ENCODE peak calls at places on chromosomes 4 and X, in nine cellular contexts. One of them, this sample, is unnamed. For H3K27me3, the result is how much of the 10 kb centered on the place peaks cover.

GRCh38 chr4:184417802-184418511 is 56.4 kb downstream of the IRF2 start:
- DNase-seq in transverse colon: no peak
- DNase-seq in stomach: no peak
- DNase-seq in tibial artery: no peak
- DNase-seq in dorsolateral prefrontal cortex: no peak
- DNase-seq in IMR-90: peak
- DNase-seq in PC-3: peak
- DNase-seq in fibroblast of lung: peak
- DNase-seq in kidney epithelial cell: peak
- DNase-seq in this sample: peak

GRCh38 chr4:111546881-111547280 is 598.4 kb upstream of the FAM241A start:
- DNase-seq in transverse colon: no peak
- DNase-seq in stomach: no peak
- DNase-seq in tibial artery: no peak
- DNase-seq in dorsolateral prefrontal cortex: no peak
- DNase-seq in IMR-90: no peak
- DNase-seq in PC-3: no peak
- DNase-seq in fibroblast of lung: no peak
- DNase-seq in kidney epithelial cell: no peak
- DNase-seq in this sample: no peak

GRCh38 chrX:122586831-122587230 is 597.2 kb upstream of the GRIA3 start:
- DNase-seq in transverse colon: no peak
- DNase-seq in stomach: no peak
- DNase-seq in tibial artery: no peak
- DNase-seq in dorsolateral prefrontal cortex: no peak
- DNase-seq in IMR-90: no peak
- DNase-seq in PC-3: no peak
- DNase-seq in fibroblast of lung: no peak
- DNase-seq in kidney epithelial cell: no peak
- DNase-seq in this sample: no peak

GRCh38 chrX:67614006-67614405 is 70.2 kb downstream of the AR start:
- DNase-seq in transverse colon: no peak
- DNase-seq in stomach: no peak
- DNase-seq in tibial artery: no peak
- DNase-seq in dorsolateral prefrontal cortex: no peak
- DNase-seq in IMR-90: no peak
- DNase-seq in PC-3: no peak
- DNase-seq in fibroblast of lung: no peak
- DNase-seq in kidney epithelial cell: no peak
- DNase-seq in this sample: no peak

GRCh38 chr4:181970356-181970755 is 272.8 kb upstream of the TENM3 start:
- DNase-seq in transverse colon: no peak
- DNase-seq in stomach: no peak
- DNase-seq in tibial artery: no peak
- DNase-seq in dorsolateral prefrontal cortex: no peak
- DNase-seq in IMR-90: no peak
- DNase-seq in PC-3: no peak
- DNase-seq in fibroblast of lung: no peak
- DNase-seq in kidney epithelial cell: no peak
- DNase-seq in this sample: no peak

GRCh38 chr4:37928896-37929537 is 31.2 kb upstream of the PTTG2 start:
- DNase-seq in transverse colon: no peak
- DNase-seq in stomach: no peak
- DNase-seq in tibial artery: no peak
- DNase-seq in dorsolateral prefrontal cortex: no peak
- DNase-seq in IMR-90: no peak
- DNase-seq in PC-3: no peak
- DNase-seq in fibroblast of lung: no peak
- DNase-seq in kidney epithelial cell: no peak
- DNase-seq in this sample: no peak

GRCh38 chr4:12499693-12500092 is 984.4 kb downstream of the RAB28 start:
- DNase-seq in transverse colon: peak
- DNase-seq in stomach: no peak
- DNase-seq in tibial artery: no peak
- DNase-seq in dorsolateral prefrontal cortex: no peak
- DNase-seq in IMR-90: no peak
- DNase-seq in PC-3: no peak
- DNase-seq in fibroblast of lung: no peak
- DNase-seq in kidney epithelial cell: no peak
- DNase-seq in this sample: no peak

GRCh38 chrX:40623665-40624064 is 437 bp downstream of the MPC1L start:
- DNase-seq in transverse colon: no peak
- DNase-seq in stomach: no peak
- DNase-seq in tibial artery: no peak
- DNase-seq in dorsolateral prefrontal cortex: no peak
- DNase-seq in IMR-90: no peak
- DNase-seq in PC-3: no peak
- DNase-seq in fibroblast of lung: no peak
- DNase-seq in kidney epithelial cell: no peak
- DNase-seq in this sample: no peak

GRCh38 chr4:504076-504475 is 5.1 kb downstream of the PIGG start:
- DNase-seq in transverse colon: no peak
- DNase-seq in stomach: no peak
- DNase-seq in tibial artery: no peak
- DNase-seq in dorsolateral prefrontal cortex: no peak
- DNase-seq in IMR-90: no peak
- DNase-seq in PC-3: no peak
- DNase-seq in fibroblast of lung: no peak
- DNase-seq in kidney epithelial cell: peak
- DNase-seq in this sample: no peak

GRCh38 chr4:158020175-158020574 is 152.7 kb downstream of the GASK1B start:
- DNase-seq in transverse colon: peak
- DNase-seq in stomach: no peak
- DNase-seq in tibial artery: peak
- DNase-seq in dorsolateral prefrontal cortex: no peak
- DNase-seq in IMR-90: peak
- DNase-seq in PC-3: peak
- DNase-seq in fibroblast of lung: peak
- DNase-seq in kidney epithelial cell: peak
- DNase-seq in this sample: peak

GRCh38 chrX:108439434-108439883 is at the start of gene COL4A5:
- DNase-seq in transverse colon: peak
- DNase-seq in stomach: peak
- DNase-seq in tibial artery: peak
- DNase-seq in dorsolateral prefrontal cortex: no peak
- DNase-seq in IMR-90: peak
- DNase-seq in PC-3: peak
- DNase-seq in fibroblast of lung: peak
- DNase-seq in kidney epithelial cell: peak
- DNase-seq in this sample: peak

GRCh38 chr4:26326791-26327190 is 6.0 kb downstream of the RBPJ start:
- DNase-seq in transverse colon: no peak
- DNase-seq in stomach: no peak
- DNase-seq in tibial artery: no peak
- DNase-seq in dorsolateral prefrontal cortex: no peak
- DNase-seq in IMR-90: peak
- DNase-seq in PC-3: peak
- DNase-seq in fibroblast of lung: peak
- DNase-seq in kidney epithelial cell: peak
- DNase-seq in this sample: peak

GRCh38 chr4:165555302-165555701 is 176.5 kb downstream of the CPE start:
- DNase-seq in transverse colon: no peak
- DNase-seq in stomach: no peak
- DNase-seq in tibial artery: no peak
- DNase-seq in dorsolateral prefrontal cortex: no peak
- DNase-seq in IMR-90: no peak
- DNase-seq in PC-3: no peak
- DNase-seq in fibroblast of lung: no peak
- DNase-seq in kidney epithelial cell: no peak
- DNase-seq in this sample: no peak

GRCh38 chr4:1199556-1200331 is 27.4 kb upstream of the SPON2 start:
- DNase-seq in transverse colon: peak
- DNase-seq in stomach: peak
- DNase-seq in tibial artery: no peak
- DNase-seq in dorsolateral prefrontal cortex: peak
- DNase-seq in IMR-90: no peak
- DNase-seq in PC-3: no peak
- DNase-seq in fibroblast of lung: no peak
- DNase-seq in kidney epithelial cell: no peak
- DNase-seq in this sample: no peak

GRCh38 chr4:112550728-112551127 is 34.7 kb upstream of the NEUROG2 start:
- DNase-seq in transverse colon: no peak
- DNase-seq in stomach: no peak
- DNase-seq in tibial artery: no peak
- DNase-seq in dorsolateral prefrontal cortex: no peak
- DNase-seq in IMR-90: peak
- DNase-seq in PC-3: peak
- DNase-seq in fibroblast of lung: peak
- DNase-seq in kidney epithelial cell: peak
- DNase-seq in this sample: peak

GRCh38 chrX:135114392-135114791 is 5.9 kb downstream of the ETDB start:
- DNase-seq in transverse colon: no peak
- DNase-seq in stomach: no peak
- DNase-seq in tibial artery: no peak
- DNase-seq in dorsolateral prefrontal cortex: no peak
- DNase-seq in IMR-90: no peak
- DNase-seq in PC-3: no peak
- DNase-seq in fibroblast of lung: no peak
- DNase-seq in kidney epithelial cell: no peak
- DNase-seq in this sample: no peak

GRCh38 chr4:137644201-137644600 is 111.9 kb upstream of the PCDH18 start:
- DNase-seq in transverse colon: no peak
- DNase-seq in stomach: no peak
- DNase-seq in tibial artery: no peak
- DNase-seq in dorsolateral prefrontal cortex: no peak
- DNase-seq in IMR-90: peak
- DNase-seq in PC-3: peak
- DNase-seq in fibroblast of lung: peak
- DNase-seq in kidney epithelial cell: peak
- DNase-seq in this sample: no peak

GRCh38 chr4:141155586-141155985 is 22.3 kb upstream of the RNF150 start:
- DNase-seq in transverse colon: no peak
- DNase-seq in stomach: no peak
- DNase-seq in tibial artery: no peak
- DNase-seq in dorsolateral prefrontal cortex: no peak
- DNase-seq in IMR-90: no peak
- DNase-seq in PC-3: no peak
- DNase-seq in fibroblast of lung: no peak
- DNase-seq in kidney epithelial cell: peak
- DNase-seq in this sample: no peak

GRCh38 chr4:56613101-56613862 is 67.8 kb downstream of the HOPX start:
- DNase-seq in transverse colon: no peak
- DNase-seq in stomach: no peak
- DNase-seq in tibial artery: no peak
- DNase-seq in dorsolateral prefrontal cortex: no peak
- DNase-seq in IMR-90: peak
- DNase-seq in PC-3: peak
- DNase-seq in fibroblast of lung: peak
- DNase-seq in kidney epithelial cell: peak
- DNase-seq in this sample: peak

GRCh38 chrX:138858438-138858837 is 146.9 kb upstream of the FGF13 start:
- DNase-seq in transverse colon: no peak
- DNase-seq in stomach: no peak
- DNase-seq in tibial artery: no peak
- DNase-seq in dorsolateral prefrontal cortex: no peak
- DNase-seq in IMR-90: peak
- DNase-seq in PC-3: peak
- DNase-seq in fibroblast of lung: peak
- DNase-seq in kidney epithelial cell: peak
- DNase-seq in this sample: peak

GRCh38 chr4:115154826-115155225 is 41.4 kb upstream of the NDST4 start:
- DNase-seq in transverse colon: no peak
- DNase-seq in stomach: no peak
- DNase-seq in tibial artery: no peak
- DNase-seq in dorsolateral prefrontal cortex: no peak
- DNase-seq in IMR-90: no peak
- DNase-seq in PC-3: peak
- DNase-seq in fibroblast of lung: peak
- DNase-seq in kidney epithelial cell: no peak
- DNase-seq in this sample: no peak
- TF ChIP-seq CTCF in transverse colon: no peak
- TF ChIP-seq CTCF in stomach: no peak
- TF ChIP-seq CTCF in tibial artery: no peak
- TF ChIP-seq CTCF in dorsolateral prefrontal cortex: no peak
- TF ChIP-seq CTCF in IMR-90: no peak
- TF ChIP-seq CTCF in PC-3: no peak
- TF ChIP-seq CTCF in fibroblast of lung: no peak
- TF ChIP-seq CTCF in kidney epithelial cell: peak
- TF ChIP-seq CTCF in this sample: no peak

GRCh38 chr4:70992354-70992753 is 1.1 kb upstream of the DCK start:
- DNase-seq in transverse colon: peak
- DNase-seq in stomach: no peak
- DNase-seq in tibial artery: no peak
- DNase-seq in dorsolateral prefrontal cortex: no peak
- DNase-seq in IMR-90: no peak
- DNase-seq in PC-3: peak
- DNase-seq in fibroblast of lung: no peak
- DNase-seq in kidney epithelial cell: no peak
- DNase-seq in this sample: peak
- H3K4me3 ChIP-seq in transverse colon: no peak
- H3K4me3 ChIP-seq in stomach: peak
- H3K4me3 ChIP-seq in tibial artery: peak
- H3K4me3 ChIP-seq in dorsolateral prefrontal cortex: peak
- H3K4me3 ChIP-seq in IMR-90: no peak
- H3K4me3 ChIP-seq in PC-3: peak
- H3K4me3 ChIP-seq in fibroblast of lung: no peak
- H3K4me3 ChIP-seq in kidney epithelial cell: no peak
- H3K4me3 ChIP-seq in this sample: peak

DNA sequence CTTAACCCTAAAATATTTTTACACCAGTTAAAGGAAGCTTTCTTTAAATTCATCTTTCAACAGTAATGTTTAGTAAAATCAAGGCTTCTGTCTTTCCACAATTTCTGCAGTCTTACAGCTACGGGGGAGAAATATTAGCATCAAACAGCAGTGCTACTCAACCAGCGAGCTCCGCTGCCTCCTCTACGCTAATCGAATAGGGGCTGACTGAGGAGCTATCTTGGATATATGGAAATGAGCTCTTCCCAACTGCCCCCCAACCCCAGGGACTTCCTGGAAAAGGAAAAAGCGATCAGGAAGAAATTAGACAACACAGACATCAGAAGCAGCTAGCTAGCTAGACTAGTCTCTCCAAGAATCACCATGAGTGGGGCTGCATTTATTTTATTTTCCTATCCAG is 7.7 kb downstream of the NKX6-1 start:
- DNase-seq in transverse colon: no peak
- DNase-seq in stomach: no peak
- DNase-seq in tibial artery: no peak
- DNase-seq in dorsolateral prefrontal cortex: no peak
- DNase-seq in IMR-90: no peak
- DNase-seq in PC-3: no peak
- DNase-seq in fibroblast of lung: no peak
- DNase-seq in kidney epithelial cell: no peak
- DNase-seq in this sample: no peak
- H3K27me3 ChIP-seq in transverse colon: half or more
- H3K27me3 ChIP-seq in stomach: half or more
- H3K27me3 ChIP-seq in tibial artery: half or more
- H3K27me3 ChIP-seq in dorsolateral prefrontal cortex: half or more
- H3K27me3 ChIP-seq in IMR-90: under half
- H3K27me3 ChIP-seq in PC-3: under half
- H3K27me3 ChIP-seq in fibroblast of lung: under half
- H3K27me3 ChIP-seq in kidney epithelial cell: half or more
- H3K27me3 ChIP-seq in this sample: half or more

DNA sequence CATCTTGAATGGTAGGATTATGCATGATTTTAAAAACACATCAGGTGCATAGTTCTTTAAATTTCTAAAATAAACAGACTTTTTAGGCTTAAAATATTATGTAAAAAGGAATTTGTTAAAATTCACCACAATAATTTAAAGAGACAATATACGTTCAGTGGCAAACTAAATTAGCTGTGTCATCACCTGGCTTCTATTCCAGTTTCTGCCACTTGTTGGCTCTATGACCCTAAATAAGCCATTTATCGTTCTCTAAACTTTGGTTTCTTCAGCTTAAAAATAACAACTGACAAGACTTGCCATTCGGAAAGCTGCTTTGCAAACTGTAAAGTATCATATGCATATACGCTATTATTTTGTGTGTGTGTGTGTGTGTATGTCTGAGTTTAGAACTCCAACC is 141.3 kb downstream of the MGST2 start:
- DNase-seq in transverse colon: no peak
- DNase-seq in stomach: no peak
- DNase-seq in tibial artery: no peak
- DNase-seq in dorsolateral prefrontal cortex: no peak
- DNase-seq in IMR-90: no peak
- DNase-seq in PC-3: no peak
- DNase-seq in fibroblast of lung: no peak
- DNase-seq in kidney epithelial cell: no peak
- DNase-seq in this sample: no peak
- TF ChIP-seq CTCF in transverse colon: no peak
- TF ChIP-seq CTCF in stomach: no peak
- TF ChIP-seq CTCF in tibial artery: no peak
- TF ChIP-seq CTCF in dorsolateral prefrontal cortex: no peak
- TF ChIP-seq CTCF in IMR-90: no peak
- TF ChIP-seq CTCF in PC-3: peak
- TF ChIP-seq CTCF in fibroblast of lung: no peak
- TF ChIP-seq CTCF in kidney epithelial cell: no peak
- TF ChIP-seq CTCF in this sample: no peak

This sample was measured in bronchial epithelial cell.